ENCODE peak calls at places on chromosome 20, in seven cellular contexts. One of them, this sample, is unnamed.

GRCh38 chr20:39534846-39535245 is 572.7 kb downstream of the DHX35 start:
- DNase-seq in fibroblast of villous mesenchyme: no peak
- DNase-seq in WTC11: peak; percentile 14
- DNase-seq in GM13976: no peak
- DNase-seq in left ventricle myocardium inferior: no peak
- DNase-seq in lower leg skin: no peak
- DNase-seq in fibroblast of mammary gland: no peak
- DNase-seq in this sample: no peak

GRCh38 chr20:3080939-3081388 is 3.6 kb downstream of the AVP start:
- DNase-seq in lower leg skin: no peak
- DNase-seq in left ventricle myocardium inferior: peak; percentile 75
- DNase-seq in GM13976: no peak
- DNase-seq in fibroblast of villous mesenchyme: peak; percentile 41
- DNase-seq in fibroblast of mammary gland: peak; percentile 88
- DNase-seq in WTC11: no peak
- DNase-seq in this sample: peak; percentile 59

GRCh38 chr20:5821627-5822215 is 71.5 kb downstream of the SHLD1 start:
- DNase-seq in lower leg skin: no peak
- DNase-seq in fibroblast of villous mesenchyme: no peak
- DNase-seq in GM13976: no peak
- DNase-seq in fibroblast of mammary gland: peak; percentile 15
- DNase-seq in WTC11: no peak
- DNase-seq in left ventricle myocardium inferior: no peak
- DNase-seq in this sample: no peak

GRCh38 chr20:31569163-31570020 is 35.7 kb upstream of the ID1 start:
- DNase-seq in WTC11: peak; percentile 78
- DNase-seq in GM13976: peak; percentile 72
- DNase-seq in fibroblast of mammary gland: peak; percentile 59
- DNase-seq in left ventricle myocardium inferior: peak; percentile 57
- DNase-seq in fibroblast of villous mesenchyme: peak; percentile 58
- DNase-seq in lower leg skin: peak; percentile 93
- DNase-seq in this sample: peak; percentile 46

GRCh38 chr20:35663813-35664543 is 722 bp downstream of the CPNE1 start:
- DNase-seq in fibroblast of villous mesenchyme: peak; percentile 36
- DNase-seq in WTC11: peak; percentile 45
- DNase-seq in left ventricle myocardium inferior: no peak
- DNase-seq in lower leg skin: peak; percentile 88
- DNase-seq in GM13976: peak; percentile 57
- DNase-seq in fibroblast of mammary gland: peak; percentile 36
- DNase-seq in this sample: peak; percentile 6

GRCh38 chr20:4925842-4926530 is 75.3 kb downstream of the SLC23A2 start:
- DNase-seq in GM13976: no peak
- DNase-seq in WTC11: no peak
- DNase-seq in lower leg skin: peak; percentile 81
- DNase-seq in fibroblast of villous mesenchyme: peak; percentile 88
- DNase-seq in left ventricle myocardium inferior: peak; percentile 50
- DNase-seq in fibroblast of mammary gland: peak; percentile 88
- DNase-seq in this sample: peak; percentile 18

GRCh38 chr20:42183147-42183546 is 565.0 kb upstream of the CHD6 start:
- DNase-seq in WTC11: no peak
- DNase-seq in left ventricle myocardium inferior: no peak
- DNase-seq in fibroblast of villous mesenchyme: no peak
- DNase-seq in lower leg skin: no peak
- DNase-seq in fibroblast of mammary gland: no peak
- DNase-seq in GM13976: no peak
- DNase-seq in this sample: no peak

GRCh38 chr20:17676942-17677341 is 5.1 kb downstream of the RRBP1 start:
- DNase-seq in lower leg skin: no peak
- DNase-seq in GM13976: no peak
- DNase-seq in fibroblast of villous mesenchyme: peak; percentile 32
- DNase-seq in left ventricle myocardium inferior: no peak
- DNase-seq in WTC11: no peak
- DNase-seq in fibroblast of mammary gland: peak; percentile 50
- DNase-seq in this sample: peak; percentile 62

GRCh38 chr20:37669062-37669772 is 24.6 kb upstream of the CTNNBL1 start:
- DNase-seq in fibroblast of mammary gland: no peak
- DNase-seq in lower leg skin: no peak
- DNase-seq in GM13976: no peak
- DNase-seq in fibroblast of villous mesenchyme: peak; percentile 6
- DNase-seq in WTC11: no peak
- DNase-seq in left ventricle myocardium inferior: no peak
- DNase-seq in this sample: no peak

GRCh38 chr20:1983311-1983710 is 10.5 kb downstream of the PDYN start:
- DNase-seq in lower leg skin: peak; percentile 67
- DNase-seq in fibroblast of mammary gland: no peak
- DNase-seq in GM13976: no peak
- DNase-seq in left ventricle myocardium inferior: no peak
- DNase-seq in fibroblast of villous mesenchyme: no peak
- DNase-seq in WTC11: no peak
- DNase-seq in this sample: no peak

GRCh38 chr20:32364554-32365208 is 6.5 kb downstream of the ASXL1 start:
- DNase-seq in fibroblast of villous mesenchyme: no peak
- DNase-seq in GM13976: no peak
- DNase-seq in fibroblast of mammary gland: no peak
- DNase-seq in left ventricle myocardium inferior: no peak
- DNase-seq in WTC11: no peak
- DNase-seq in lower leg skin: no peak
- DNase-seq in this sample: no peak

GRCh38 chr20:40773376-40773775 is 84.3 kb upstream of the MAFB start:
- DNase-seq in fibroblast of villous mesenchyme: no peak
- DNase-seq in fibroblast of mammary gland: no peak
- DNase-seq in WTC11: no peak
- DNase-seq in left ventricle myocardium inferior: no peak
- DNase-seq in lower leg skin: no peak
- DNase-seq in GM13976: no peak
- DNase-seq in this sample: no peak

GRCh38 chr20:57795977-57796560 is 86.3 kb upstream of the PMEPA1 start:
- DNase-seq in WTC11: no peak
- DNase-seq in GM13976: no peak
- DNase-seq in lower leg skin: no peak
- DNase-seq in fibroblast of villous mesenchyme: no peak
- DNase-seq in left ventricle myocardium inferior: no peak
- DNase-seq in fibroblast of mammary gland: no peak
- DNase-seq in this sample: no peak

DNA sequence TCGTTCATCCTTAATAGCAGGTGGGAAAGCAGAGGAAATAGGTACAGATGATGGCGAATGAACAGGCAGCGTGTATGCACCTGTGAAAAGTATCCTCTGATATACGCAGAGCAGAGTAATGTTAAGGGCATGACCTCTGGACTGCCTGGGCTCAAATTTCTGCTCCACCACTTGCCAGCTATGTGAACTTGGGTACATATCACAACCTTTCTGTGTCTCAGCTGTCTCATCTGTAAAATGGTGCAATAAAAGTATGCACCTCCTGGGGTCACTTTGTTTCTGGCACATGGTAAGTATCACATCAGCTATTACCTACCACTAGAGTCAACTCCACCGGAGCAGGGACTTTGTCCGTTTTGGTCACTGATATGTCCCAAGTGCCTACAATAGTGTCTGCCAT is 2.5 kb downstream of the OCSTAMP start:
- DNase-seq in fibroblast of villous mesenchyme: no peak
- DNase-seq in fibroblast of mammary gland: no peak
- DNase-seq in lower leg skin: no peak
- DNase-seq in left ventricle myocardium inferior: no peak
- DNase-seq in GM13976: no peak
- DNase-seq in WTC11: no peak
- DNase-seq in this sample: no peak
- TF ChIP-seq CTCF in fibroblast of villous mesenchyme: no peak
- TF ChIP-seq CTCF in fibroblast of mammary gland: no peak
- TF ChIP-seq CTCF in lower leg skin: no peak
- TF ChIP-seq CTCF in left ventricle myocardium inferior: no peak
- TF ChIP-seq CTCF in GM13976: no peak
- TF ChIP-seq CTCF in WTC11: no peak
- TF ChIP-seq CTCF in this sample: no peak

DNA sequence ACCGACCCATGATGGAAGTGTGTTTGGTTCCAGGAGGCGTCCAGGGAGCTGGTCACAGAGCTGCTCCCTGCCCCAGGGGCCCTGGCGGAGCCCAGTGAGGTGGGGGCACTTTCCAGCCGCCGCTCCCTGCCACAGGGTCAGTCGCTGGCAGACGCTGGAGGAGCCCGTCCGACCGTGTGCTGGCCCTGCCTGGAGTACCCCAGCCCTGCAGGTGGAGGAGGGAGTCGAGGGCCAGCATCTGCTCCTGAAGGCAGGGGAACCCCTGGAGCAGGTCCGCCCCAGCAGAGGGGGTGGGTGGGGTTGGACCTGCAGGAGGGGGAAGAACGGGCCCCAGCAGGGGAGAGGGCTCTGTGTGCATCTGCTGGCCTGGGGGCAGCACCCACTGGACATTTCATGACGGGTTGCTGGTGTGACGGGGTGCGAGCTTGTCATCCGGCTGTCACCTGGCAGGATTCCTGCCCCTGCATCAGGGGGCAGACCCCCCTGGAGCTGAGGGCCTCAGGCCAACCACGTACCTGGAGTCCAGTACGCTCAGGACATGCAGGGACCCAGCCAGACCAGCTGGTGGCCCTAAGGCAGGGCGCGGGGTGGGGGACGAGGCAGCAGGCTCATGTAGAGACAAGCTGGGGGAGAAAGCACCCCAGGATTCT is 32.3 kb upstream of the GATA5 start:
- DNase-seq in GM13976: no peak
- DNase-seq in left ventricle myocardium inferior: no peak
- DNase-seq in WTC11: no peak
- DNase-seq in fibroblast of mammary gland: no peak
- DNase-seq in lower leg skin: no peak
- DNase-seq in fibroblast of villous mesenchyme: no peak
- DNase-seq in this sample: no peak
- TF ChIP-seq CTCF in GM13976: no peak
- TF ChIP-seq CTCF in left ventricle myocardium inferior: no peak
- TF ChIP-seq CTCF in WTC11: no peak
- TF ChIP-seq CTCF in fibroblast of mammary gland: no peak
- TF ChIP-seq CTCF in lower leg skin: no peak
- TF ChIP-seq CTCF in fibroblast of villous mesenchyme: no peak
- TF ChIP-seq CTCF in this sample: no peak

GRCh38 chr20:58852559-58853271 is at the start of gene GNAS:
- DNase-seq in fibroblast of villous mesenchyme: peak; percentile 63
- DNase-seq in fibroblast of mammary gland: peak; percentile 62
- DNase-seq in WTC11: peak; percentile 86
- DNase-seq in lower leg skin: no peak
- DNase-seq in left ventricle myocardium inferior: peak; percentile 58
- DNase-seq in GM13976: peak; percentile 69
- DNase-seq in this sample: peak; percentile 49
- TF ChIP-seq CTCF in fibroblast of villous mesenchyme: peak; percentile 66
- TF ChIP-seq CTCF in fibroblast of mammary gland: peak; percentile 66
- TF ChIP-seq CTCF in WTC11: peak; percentile 44
- TF ChIP-seq CTCF in lower leg skin: no peak
- TF ChIP-seq CTCF in left ventricle myocardium inferior: peak; percentile 77
- TF ChIP-seq CTCF in GM13976: peak; percentile 57
- TF ChIP-seq CTCF in this sample: peak; percentile 67

GRCh38 chr20:25293507-25293906 is 45.6 kb downstream of the PYGB start:
- DNase-seq in fibroblast of mammary gland: no peak
- DNase-seq in lower leg skin: no peak
- DNase-seq in fibroblast of villous mesenchyme: no peak
- DNase-seq in WTC11: no peak
- DNase-seq in left ventricle myocardium inferior: no peak
- DNase-seq in GM13976: no peak
- DNase-seq in this sample: no peak

GRCh38 chr20:25296094-25297093 is 48.5 kb downstream of the PYGB start:
- DNase-seq in WTC11: peak; percentile 40
- DNase-seq in fibroblast of villous mesenchyme: no peak
- DNase-seq in fibroblast of mammary gland: peak; percentile 57
- DNase-seq in left ventricle myocardium inferior: no peak
- DNase-seq in GM13976: peak; percentile 69
- DNase-seq in lower leg skin: no peak
- DNase-seq in this sample: peak; percentile 51

GRCh38 chr20:25295386-25296093 is 47.7 kb downstream of the PYGB start:
- DNase-seq in GM13976: no peak
- DNase-seq in lower leg skin: no peak
- DNase-seq in fibroblast of villous mesenchyme: no peak
- DNase-seq in fibroblast of mammary gland: no peak
- DNase-seq in left ventricle myocardium inferior: peak; percentile 65
- DNase-seq in WTC11: no peak
- DNase-seq in this sample: peak; percentile 46

GRCh38 chr20:25293910-25294458 is 46.1 kb downstream of the PYGB start:
- DNase-seq in GM13976: no peak
- DNase-seq in WTC11: no peak
- DNase-seq in fibroblast of mammary gland: no peak
- DNase-seq in lower leg skin: no peak
- DNase-seq in left ventricle myocardium inferior: no peak
- DNase-seq in fibroblast of villous mesenchyme: no peak
- DNase-seq in this sample: no peak

DNA sequence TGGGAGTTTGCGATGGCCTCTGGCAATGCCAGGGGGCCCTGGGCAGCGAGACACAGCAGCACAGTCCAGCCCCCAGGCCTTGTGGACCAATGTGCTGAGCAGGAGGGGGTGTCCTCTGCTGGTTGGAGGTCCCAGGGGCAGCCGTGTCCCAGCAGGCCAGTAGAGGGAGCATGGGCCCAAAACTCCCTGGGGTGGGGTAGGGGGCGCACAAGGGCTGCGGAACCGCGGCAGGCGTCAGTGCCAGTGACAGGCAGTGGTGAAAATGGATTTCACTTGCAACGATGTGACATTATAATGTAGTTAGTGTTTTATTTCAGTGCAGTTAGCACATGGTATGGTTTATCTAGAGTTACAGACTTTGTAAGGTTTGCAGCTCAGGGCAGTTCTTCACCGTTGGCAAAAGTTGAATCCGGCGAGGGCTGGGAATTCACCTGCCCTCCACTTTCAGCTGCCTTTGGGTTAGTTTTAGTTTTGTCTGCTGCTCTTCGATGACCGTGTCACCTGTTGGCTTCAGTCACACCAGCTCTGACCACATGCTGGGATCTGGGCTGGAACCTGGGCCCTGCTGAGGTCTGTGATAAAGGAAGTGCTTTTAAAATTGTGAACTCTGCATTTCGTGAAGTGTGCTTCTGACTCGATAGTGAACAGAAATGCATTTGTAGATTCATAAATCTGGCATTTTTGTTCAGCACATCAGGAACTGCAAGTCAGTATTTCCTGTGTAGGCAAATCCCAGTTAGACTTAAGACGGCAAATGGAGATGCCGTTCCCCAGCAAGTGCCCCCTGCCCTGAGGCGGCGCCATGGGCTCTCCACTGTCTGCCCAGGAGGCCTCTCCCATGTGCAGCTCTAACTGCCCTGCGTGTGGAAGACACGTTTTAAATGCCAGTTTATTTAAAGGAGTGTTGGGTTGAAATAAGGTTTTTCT is 46.8 kb downstream of the PYGB start:
- DNase-seq in fibroblast of villous mesenchyme: peak; percentile 63
- DNase-seq in lower leg skin: no peak
- DNase-seq in WTC11: peak; percentile 85
- DNase-seq in fibroblast of mammary gland: peak; percentile 51
- DNase-seq in GM13976: peak; percentile 88
- DNase-seq in left ventricle myocardium inferior: no peak
- DNase-seq in this sample: peak; percentile 31
- TF ChIP-seq CTCF in fibroblast of villous mesenchyme: peak; percentile 96
- TF ChIP-seq CTCF in lower leg skin: no peak
- TF ChIP-seq CTCF in WTC11: peak; percentile 56
- TF ChIP-seq CTCF in fibroblast of mammary gland: peak; percentile 76
- TF ChIP-seq CTCF in GM13976: peak; percentile 86
- TF ChIP-seq CTCF in left ventricle myocardium inferior: peak; percentile 72
- TF ChIP-seq CTCF in this sample: peak; percentile 81

GRCh38 chr20:64131406-64131805 is 24.0 kb upstream of the NPBWR2 start:
- DNase-seq in GM13976: no peak
- DNase-seq in lower leg skin: peak; percentile 65
- DNase-seq in fibroblast of villous mesenchyme: peak; percentile 3
- DNase-seq in WTC11: no peak
- DNase-seq in fibroblast of mammary gland: peak; percentile 34
- DNase-seq in left ventricle myocardium inferior: no peak
- DNase-seq in this sample: peak; percentile 34
- TF ChIP-seq CTCF in GM13976: no peak
- TF ChIP-seq CTCF in lower leg skin: no peak
- TF ChIP-seq CTCF in fibroblast of villous mesenchyme: peak; percentile 32
- TF ChIP-seq CTCF in WTC11: no peak
- TF ChIP-seq CTCF in fibroblast of mammary gland: peak; percentile 34
- TF ChIP-seq CTCF in left ventricle myocardium inferior: no peak
- TF ChIP-seq CTCF in this sample: peak; percentile 22

This sample was measured in AG10803.